ENCODE peak calls at places on chromosomes 4 and X, in seven cellular contexts. O is activated CD4-positive, alpha-beta T cell treated with anti-CD3 and anti-CD28 coated beads for 1 hour; Q is Peyer's patch; I is neural crest cell; K is lung microvascular endothelial cell; M is NCI-H526 treated with DMSO at 0.1 percent for 48 hours; D is NT2/D1. F is an unnamed sample.

GRCh38 chr4:72136429-72136828 is 104.6 kb downstream of the NPFFR2 start:
- DNase-seq in K (no peak), D (peak), O (no peak), M (no peak), Q (no peak), I (no peak), F (no peak)

GRCh38 chr4:135277116-135277979 is 1075.8 kb upstream of the PABPC4L start:
- DNase-seq in I (no peak), D (no peak), Q (no peak), M (no peak), O (no peak), K (no peak), F (no peak)

GRCh38 chr4:155512069-155512468 is 135.3 kb upstream of the MAP9 start:
- DNase-seq in Q (no peak), I (no peak), M (no peak), O (no peak), D (no peak), K (no peak), F (no peak)

GRCh38 chr4:23384741-23385140 is 505.1 kb downstream of the PPARGC1A start:
- DNase-seq in O (no peak), K (no peak), I (no peak), M (no peak), Q (no peak), D (no peak), F (no peak)

GRCh38 chrX:14528629-14529287 is 578 bp upstream of the GLRA2 start:
- DNase-seq in D (peak), O (no peak), M (peak), Q (peak), K (peak), I (peak), F (peak)

GRCh38 chr4:108978066-108978465 is 215.2 kb upstream of the ETNPPL start:
- DNase-seq in M (no peak), Q (no peak), I (no peak), O (no peak), K (no peak), D (no peak), F (no peak)

GRCh38 chr4:168737441-168738176 is 240.8 kb downstream of the PALLD start:
- DNase-seq in I (no peak), D (no peak), O (no peak), Q (no peak), M (no peak), K (no peak), F (no peak)

GRCh38 chr4:4837921-4838601 is 21.4 kb upstream of the MSX1 start:
- DNase-seq in I (no peak), Q (no peak), K (no peak), D (no peak), M (no peak), O (no peak), F (no peak)

GRCh38 chr4:145939241-145939640 is 618 bp upstream of the ZNF827 start:
- DNase-seq in O (no peak), I (no peak), Q (no peak), D (no peak), M (no peak), K (peak), F (no peak)

GRCh38 chr4:121794505-121795192 is 6.5 kb upstream of the EXOSC9 start:
- DNase-seq in Q (no peak), I (no peak), M (no peak), K (no peak), D (no peak), O (no peak), F (no peak)

GRCh38 chrX:13837290-13837745 is 20.4 kb upstream of the GPM6B start:
- DNase-seq in D (no peak), M (no peak), Q (no peak), O (no peak), K (no peak), I (peak), F (no peak)

GRCh38 chrX:24241822-24242648 is 71.8 kb downstream of the SUPT20HL2 start:
- DNase-seq in Q (no peak), O (no peak), D (peak), I (no peak), K (peak), M (peak), F (no peak)

GRCh38 chr4:2799971-2800690 is 7.2 kb downstream of the SH3BP2 start:
- DNase-seq in D (no peak), K (no peak), I (no peak), O (no peak), Q (peak), M (no peak), F (peak)

GRCh38 chrX:47607091-47607490 is 12.6 kb downstream of the SYN1 start:
- DNase-seq in I (no peak), K (no peak), D (no peak), O (no peak), M (no peak), Q (no peak), F (no peak)

GRCh38 chr4:126758493-126758892 is 874.3 kb upstream of the INTU start:
- DNase-seq in I (no peak), K (no peak), D (no peak), Q (no peak), O (no peak), M (no peak), F (no peak)

GRCh38 chr4:73523126-73523525 is 41.6 kb downstream of the AFM start:
- DNase-seq in D (no peak), Q (no peak), I (no peak), K (no peak), O (no peak), M (no peak), F (no peak)

GRCh38 chr4:85510632-85510984 is 35.7 kb downstream of the ARHGAP24 start:
- DNase-seq in O (no peak), Q (peak), I (no peak), M (no peak), D (no peak), K (no peak), F (no peak)

GRCh38 chrX:120358687-120359086 is 3.2 kb upstream of the ATP1B4 start:
- DNase-seq in O (no peak), Q (no peak), I (no peak), M (no peak), K (no peak), D (no peak), F (no peak)

GRCh38 chr4:182770969-182771330 is 146.2 kb downstream of the DCTD start:
- DNase-seq in M (no peak), O (no peak), D (peak), K (no peak), Q (no peak), I (no peak), F (no peak)

F was measured in mucosa of descending colon.